ENCODE peak calls at places on chromosome 11, in five cellular contexts. X, T, S, Y and I are unnamed samples.

GRCh38 chr11:8268530-8269461 is 5.1 kb upstream of the LMO1 start:
- DNase-seq in X (peak; percentile 54), T (no peak), S (peak; percentile 29), Y (peak; percentile 25), I (no peak)

GRCh38 chr11:126518130-126518995 is 162.9 kb downstream of the ST3GAL4 start:
- DNase-seq in X (no peak), T (no peak), S (no peak), Y (no peak), I (no peak)

GRCh38 chr11:111148116-111148515 is 97.4 kb upstream of the POU2AF2 start:
- DNase-seq in X (no peak), T (no peak), S (peak; percentile 3), Y (peak; percentile 78), I (no peak)

GRCh38 chr11:112655386-112655785 is 305.8 kb upstream of the NCAM1 start:
- DNase-seq in X (peak; percentile 77), T (peak; percentile 77), S (peak; percentile 88), Y (no peak), I (no peak)

GRCh38 chr11:67267188-67268035 is 1.1 kb downstream of the GRK2 start:
- DNase-seq in X (no peak), T (no peak), S (no peak), Y (no peak), I (no peak)

GRCh38 chr11:112012877-112013276 is 12.3 kb upstream of the DLAT start:
- DNase-seq in X (no peak), T (no peak), S (peak; percentile 62), Y (peak; percentile 14), I (no peak)

GRCh38 chr11:44852159-44852707 is 98.5 kb downstream of the TP53I11 start:
- DNase-seq in X (no peak), T (no peak), S (no peak), Y (no peak), I (no peak)

GRCh38 chr11:68150029-68150428 is 28.8 kb upstream of the CHKA start:
- DNase-seq in X (no peak), T (no peak), S (peak; percentile 66), Y (no peak), I (no peak)

GRCh38 chr11:120517390-120518315 is 6.1 kb downstream of the GRIK4 start:
- DNase-seq in X (no peak), T (no peak), S (peak; percentile 39), Y (no peak), I (no peak)

GRCh38 chr11:42299780-42300179 is 840.3 kb upstream of the LRRC4C start:
- DNase-seq in X (no peak), T (no peak), S (no peak), Y (no peak), I (no peak)

GRCh38 chr11:72012091-72012630 is 13.5 kb downstream of the IL18BP start:
- DNase-seq in X (no peak), T (no peak), S (no peak), Y (no peak), I (no peak)

GRCh38 chr11:86021390-86021789 is 47.5 kb downstream of the PICALM start:
- DNase-seq in X (no peak), T (no peak), S (no peak), Y (no peak), I (no peak)

GRCh38 chr11:126352934-126353801 is 2.3 kb upstream of the ST3GAL4 start:
- DNase-seq in X (no peak), T (no peak), S (peak; percentile 76), Y (peak; percentile 73), I (no peak)

GRCh38 chr11:73173755-73174494 is 31.8 kb upstream of the FCHSD2 start:
- DNase-seq in X (no peak), T (peak; percentile 60), S (no peak), Y (no peak), I (no peak)

GRCh38 chr11:84526250-84526649 is 1100.9 kb downstream of the DLG2 start:
- DNase-seq in X (no peak), T (no peak), S (no peak), Y (no peak), I (no peak)

GRCh38 chr11:122814401-122814800 is 23.9 kb upstream of the CRTAM start:
- DNase-seq in X (no peak), T (no peak), S (no peak), Y (no peak), I (no peak)

GRCh38 chr11:46160100-46160499 is 38.8 kb upstream of the PHF21A start:
- DNase-seq in X (no peak), T (no peak), S (no peak), Y (no peak), I (no peak)

GRCh38 chr11:12675951-12676711 is 1.9 kb downstream of the TEAD1 start:
- DNase-seq in X (no peak), T (no peak), S (peak; percentile 66), Y (peak; percentile 59), I (no peak)

GRCh38 chr11:116688202-116688540 is 84.6 kb downstream of the BUD13 start:
- DNase-seq in X (peak; percentile 1), T (no peak), S (no peak), Y (no peak), I (no peak)

GRCh38 chr11:119975561-119976152 is 162.3 kb downstream of the TRIM29 start:
- DNase-seq in X (no peak), T (no peak), S (no peak), Y (no peak), I (no peak)

GRCh38 chr11:11152877-11153276 is 200.2 kb downstream of the CSNK2A3 start:
- DNase-seq in X (no peak), T (no peak), S (no peak), Y (no peak), I (no peak)

GRCh38 chr11:74949748-74950127 is 672 bp downstream of the SPCS2 start:
- DNase-seq in X (peak; percentile 63), T (no peak), S (peak; percentile 44), Y (peak; percentile 62), I (no peak)

GRCh38 chr11:127994736-127995135 is 592.6 kb downstream of the ETS1 start:
- DNase-seq in X (peak; percentile 80), T (no peak), S (peak; percentile 90), Y (peak; percentile 70), I (no peak)

GRCh38 chr11:86869966-86870570 is 69.7 kb downstream of the PRSS23 start:
- DNase-seq in X (peak; percentile 84), T (peak; percentile 56), S (peak; percentile 47), Y (peak; percentile 88), I (no peak)

GRCh38 chr11:90343670-90344069 is 120.8 kb upstream of the CHORDC1 start:
- DNase-seq in X (no peak), T (no peak), S (no peak), Y (no peak), I (no peak)

GRCh38 chr11:13966486-13966885 is 4.0 kb downstream of the SPON1 start:
- DNase-seq in X (no peak), T (no peak), S (no peak), Y (no peak), I (no peak)

GRCh38 chr11:126978911-126979310 is 21.7 kb downstream of the KIRREL3 start:
- DNase-seq in X (no peak), T (no peak), S (no peak), Y (no peak), I (no peak)

GRCh38 chr11:32893947-32894827 is 1.6 kb downstream of the QSER1 start:
- DNase-seq in X (peak; percentile 82), T (no peak), S (peak; percentile 93), Y (peak; percentile 80), I (no peak)

GRCh38 chr11:9525116-9525515 is 48.4 kb upstream of the WEE1 start:
- DNase-seq in X (no peak), T (no peak), S (no peak), Y (no peak), I (no peak)

GRCh38 chr11:73185680-73186293 is 32.3 kb upstream of the P2RY2 start:
- DNase-seq in X (peak; percentile 90), T (peak; percentile 63), S (peak; percentile 81), Y (peak; percentile 82), I (no peak)

GRCh38 chr11:72641900-72642814 is 32.1 kb downstream of the PDE2A start:
- DNase-seq in X (peak; percentile 89), T (peak; percentile 49), S (peak; percentile 7), Y (peak; percentile 60), I (no peak)

GRCh38 chr11:93477684-93478234 is 65.4 kb downstream of the SMCO4 start:
- DNase-seq in X (no peak), T (no peak), S (peak; percentile 26), Y (peak; percentile 45), I (no peak)

GRCh38 chr11:72968395-72968794 is 154.2 kb downstream of the ATG16L2 start:
- DNase-seq in X (no peak), T (no peak), S (no peak), Y (no peak), I (no peak)

GRCh38 chr11:63945482-63946163 is 6.8 kb downstream of the NAA40 start:
- DNase-seq in X (peak; percentile 90), T (peak; percentile 71), S (peak; percentile 58), Y (peak; percentile 87), I (no peak)

GRCh38 chr11:121967131-121967689 is 148.8 kb downstream of the BLID start:
- DNase-seq in X (no peak), T (no peak), S (no peak), Y (no peak), I (no peak)

GRCh38 chr11:120216426-120217102 is 5.7 kb downstream of the OAF start:
- DNase-seq in X (no peak), T (no peak), S (no peak), Y (no peak), I (no peak)

GRCh38 chr11:28834877-28835276 is 726.7 kb downstream of the METTL15 start:
- DNase-seq in X (peak; percentile 13), T (no peak), S (peak; percentile 95), Y (peak; percentile 69), I (no peak)

GRCh38 chr11:34865261-34865660 is 50.9 kb downstream of the APIP start:
- DNase-seq in X (no peak), T (no peak), S (peak; percentile 8), Y (no peak), I (no peak)